ENCODE peak calls at places on chromosome 10, in eight cellular contexts. One of them, this sample, is unnamed. For H3K4me1, the result is how much of the 10 kb centered on the place peaks cover.

GRCh38 chr10:112184052-112184371 is 447 bp upstream of the GPAM start:
- DNase-seq in A549: no peak
- DNase-seq in neuronal stem cell: no peak
- DNase-seq in PC-3: peak
- DNase-seq in CD8-positive, alpha-beta T cell: no peak
- DNase-seq in transverse colon: no peak
- DNase-seq in fibroblast of lung: no peak
- DNase-seq in lower lobe of right lung: no peak
- DNase-seq in this sample: no peak

GRCh38 chr10:24344279-24344678 is 135.3 kb downstream of the KIAA1217 start:
- DNase-seq in PC-3: peak
- DNase-seq in lower lobe of right lung: no peak
- DNase-seq in A549: no peak
- DNase-seq in neuronal stem cell: no peak
- DNase-seq in fibroblast of lung: peak
- DNase-seq in transverse colon: no peak
- DNase-seq in CD8-positive, alpha-beta T cell: no peak
- DNase-seq in this sample: no peak

GRCh38 chr10:90779573-90779972 is 78.3 kb downstream of the HTR7 start:
- DNase-seq in PC-3: peak
- DNase-seq in transverse colon: no peak
- DNase-seq in CD8-positive, alpha-beta T cell: no peak
- DNase-seq in A549: peak
- DNase-seq in neuronal stem cell: no peak
- DNase-seq in lower lobe of right lung: no peak
- DNase-seq in fibroblast of lung: peak
- DNase-seq in this sample: no peak

GRCh38 chr10:43396061-43396927 is 12.7 kb downstream of the HNRNPF start:
- DNase-seq in CD8-positive, alpha-beta T cell: peak
- DNase-seq in transverse colon: peak
- DNase-seq in fibroblast of lung: peak
- DNase-seq in neuronal stem cell: peak
- DNase-seq in lower lobe of right lung: peak
- DNase-seq in A549: peak
- DNase-seq in PC-3: peak
- DNase-seq in this sample: no peak

GRCh38 chr10:33125522-33125921 is 167.5 kb upstream of the ITGB1 start:
- DNase-seq in PC-3: peak
- DNase-seq in transverse colon: no peak
- DNase-seq in neuronal stem cell: no peak
- DNase-seq in fibroblast of lung: no peak
- DNase-seq in lower lobe of right lung: no peak
- DNase-seq in CD8-positive, alpha-beta T cell: no peak
- DNase-seq in A549: no peak
- DNase-seq in this sample: no peak

GRCh38 chr10:89478739-89479116 is 56.7 kb downstream of the SLC16A12 start:
- DNase-seq in lower lobe of right lung: no peak
- DNase-seq in CD8-positive, alpha-beta T cell: no peak
- DNase-seq in transverse colon: no peak
- DNase-seq in A549: no peak
- DNase-seq in fibroblast of lung: peak
- DNase-seq in neuronal stem cell: no peak
- DNase-seq in PC-3: no peak
- DNase-seq in this sample: no peak

GRCh38 chr10:77949167-77949566 is 22.6 kb upstream of the DLG5 start:
- DNase-seq in transverse colon: no peak
- DNase-seq in CD8-positive, alpha-beta T cell: no peak
- DNase-seq in PC-3: peak
- DNase-seq in A549: peak
- DNase-seq in lower lobe of right lung: no peak
- DNase-seq in neuronal stem cell: no peak
- DNase-seq in fibroblast of lung: peak
- DNase-seq in this sample: peak

GRCh38 chr10:76738991-76739390 is 898.6 kb downstream of the KCNMA1 start:
- DNase-seq in fibroblast of lung: no peak
- DNase-seq in lower lobe of right lung: no peak
- DNase-seq in transverse colon: no peak
- DNase-seq in PC-3: no peak
- DNase-seq in A549: no peak
- DNase-seq in neuronal stem cell: no peak
- DNase-seq in CD8-positive, alpha-beta T cell: no peak
- DNase-seq in this sample: no peak

GRCh38 chr10:102326031-102326430 is 69.5 kb upstream of the NFKB2 start:
- DNase-seq in A549: no peak
- DNase-seq in PC-3: no peak
- DNase-seq in fibroblast of lung: no peak
- DNase-seq in CD8-positive, alpha-beta T cell: no peak
- DNase-seq in transverse colon: no peak
- DNase-seq in lower lobe of right lung: no peak
- DNase-seq in neuronal stem cell: no peak
- DNase-seq in this sample: no peak

GRCh38 chr10:128220011-128220410 is 93.8 kb upstream of the MKI67 start:
- DNase-seq in PC-3: peak
- DNase-seq in transverse colon: peak
- DNase-seq in neuronal stem cell: no peak
- DNase-seq in fibroblast of lung: no peak
- DNase-seq in CD8-positive, alpha-beta T cell: no peak
- DNase-seq in A549: no peak
- DNase-seq in lower lobe of right lung: no peak
- DNase-seq in this sample: no peak

GRCh38 chr10:117936136-117936535 is 110.6 kb downstream of the RAB11FIP2 start:
- DNase-seq in transverse colon: no peak
- DNase-seq in neuronal stem cell: no peak
- DNase-seq in lower lobe of right lung: peak
- DNase-seq in A549: no peak
- DNase-seq in fibroblast of lung: no peak
- DNase-seq in CD8-positive, alpha-beta T cell: no peak
- DNase-seq in PC-3: no peak
- DNase-seq in this sample: no peak

GRCh38 chr10:572066-572465 is 117.4 kb downstream of the DIP2C start:
- DNase-seq in fibroblast of lung: peak
- DNase-seq in lower lobe of right lung: peak
- DNase-seq in CD8-positive, alpha-beta T cell: no peak
- DNase-seq in PC-3: no peak
- DNase-seq in A549: no peak
- DNase-seq in neuronal stem cell: no peak
- DNase-seq in transverse colon: no peak
- DNase-seq in this sample: no peak

GRCh38 chr10:14250496-14250895 is 80.2 kb downstream of the FRMD4A start:
- DNase-seq in PC-3: no peak
- DNase-seq in A549: no peak
- DNase-seq in CD8-positive, alpha-beta T cell: no peak
- DNase-seq in lower lobe of right lung: no peak
- DNase-seq in fibroblast of lung: no peak
- DNase-seq in transverse colon: no peak
- DNase-seq in neuronal stem cell: no peak
- DNase-seq in this sample: no peak

GRCh38 chr10:105952153-105952552 is 1212.4 kb downstream of the SORCS1 start:
- DNase-seq in A549: no peak
- DNase-seq in neuronal stem cell: peak
- DNase-seq in CD8-positive, alpha-beta T cell: no peak
- DNase-seq in fibroblast of lung: peak
- DNase-seq in PC-3: peak
- DNase-seq in lower lobe of right lung: peak
- DNase-seq in transverse colon: no peak
- DNase-seq in this sample: peak

GRCh38 chr10:124608093-124608721 is 136.0 kb downstream of the FAM53B start:
- DNase-seq in CD8-positive, alpha-beta T cell: no peak
- DNase-seq in lower lobe of right lung: no peak
- DNase-seq in neuronal stem cell: no peak
- DNase-seq in fibroblast of lung: no peak
- DNase-seq in PC-3: no peak
- DNase-seq in transverse colon: no peak
- DNase-seq in A549: no peak
- DNase-seq in this sample: no peak

GRCh38 chr10:114172241-114172640 is 1.8 kb downstream of the CCDC186 start:
- DNase-seq in fibroblast of lung: peak
- DNase-seq in transverse colon: no peak
- DNase-seq in neuronal stem cell: no peak
- DNase-seq in lower lobe of right lung: no peak
- DNase-seq in A549: no peak
- DNase-seq in PC-3: no peak
- DNase-seq in CD8-positive, alpha-beta T cell: no peak
- DNase-seq in this sample: no peak

GRCh38 chr10:119355930-119356329 is 148.6 kb downstream of the GRK5 start:
- DNase-seq in lower lobe of right lung: no peak
- DNase-seq in PC-3: peak
- DNase-seq in fibroblast of lung: no peak
- DNase-seq in neuronal stem cell: no peak
- DNase-seq in transverse colon: no peak
- DNase-seq in A549: no peak
- DNase-seq in CD8-positive, alpha-beta T cell: no peak
- DNase-seq in this sample: peak

GRCh38 chr10:79411546-79412495 is 33.6 kb downstream of the ZCCHC24 start:
- DNase-seq in CD8-positive, alpha-beta T cell: no peak
- DNase-seq in PC-3: no peak
- DNase-seq in A549: no peak
- DNase-seq in neuronal stem cell: no peak
- DNase-seq in lower lobe of right lung: peak
- DNase-seq in fibroblast of lung: no peak
- DNase-seq in transverse colon: no peak
- DNase-seq in this sample: no peak

GRCh38 chr10:113753020-113753692 is 1.7 kb downstream of the PLEKHS1 start:
- DNase-seq in A549: no peak
- DNase-seq in CD8-positive, alpha-beta T cell: no peak
- DNase-seq in neuronal stem cell: no peak
- DNase-seq in transverse colon: peak
- DNase-seq in lower lobe of right lung: no peak
- DNase-seq in PC-3: peak
- DNase-seq in fibroblast of lung: peak
- DNase-seq in this sample: no peak

GRCh38 chr10:128211953-128212727 is 85.9 kb upstream of the MKI67 start:
- DNase-seq in PC-3: peak
- DNase-seq in A549: peak
- DNase-seq in transverse colon: peak
- DNase-seq in fibroblast of lung: peak
- DNase-seq in CD8-positive, alpha-beta T cell: peak
- DNase-seq in lower lobe of right lung: peak
- DNase-seq in neuronal stem cell: peak
- DNase-seq in this sample: peak

DNA sequence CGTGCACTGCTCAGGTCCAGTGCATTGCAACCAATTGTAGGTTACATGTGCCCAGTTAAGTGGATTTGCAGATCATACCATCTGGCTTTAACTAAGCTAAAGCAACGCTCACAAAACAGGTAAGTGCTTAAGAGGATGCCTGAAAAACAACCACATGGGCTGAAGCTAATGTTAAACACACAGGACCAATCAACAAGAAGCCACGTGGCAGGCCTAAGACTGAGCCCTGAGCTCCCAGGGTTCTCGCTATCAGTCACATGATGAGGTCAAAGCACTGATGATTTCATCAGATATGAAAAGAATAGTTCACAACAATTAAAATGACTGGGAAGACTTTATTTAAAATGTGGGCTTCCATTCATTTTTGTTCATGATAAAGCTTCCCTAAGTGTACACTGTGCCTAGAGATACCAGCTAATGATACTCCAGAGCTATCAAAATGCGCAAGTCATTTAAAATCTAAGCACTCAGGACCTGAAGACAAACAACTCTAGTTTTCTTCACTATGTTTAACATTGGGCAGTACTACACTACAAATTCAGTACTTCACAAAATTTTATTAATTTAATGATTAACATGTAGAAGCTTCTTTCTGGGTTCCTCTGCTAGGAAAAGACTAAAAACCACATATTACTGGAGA is 90.6 kb downstream of the PIP4K2A start:
- DNase-seq in A549: no peak
- DNase-seq in fibroblast of lung: peak
- DNase-seq in PC-3: no peak
- DNase-seq in neuronal stem cell: no peak
- DNase-seq in transverse colon: no peak
- DNase-seq in CD8-positive, alpha-beta T cell: no peak
- DNase-seq in lower lobe of right lung: no peak
- DNase-seq in this sample: no peak
- H3K4me1 ChIP-seq in A549: half or more
- H3K4me1 ChIP-seq in fibroblast of lung: under half
- H3K4me1 ChIP-seq in PC-3: half or more
- H3K4me1 ChIP-seq in neuronal stem cell: under half
- H3K4me1 ChIP-seq in transverse colon: under half
- H3K4me1 ChIP-seq in CD8-positive, alpha-beta T cell: half or more
- H3K4me1 ChIP-seq in lower lobe of right lung: half or more
- H3K4me1 ChIP-seq in this sample: under half

DNA sequence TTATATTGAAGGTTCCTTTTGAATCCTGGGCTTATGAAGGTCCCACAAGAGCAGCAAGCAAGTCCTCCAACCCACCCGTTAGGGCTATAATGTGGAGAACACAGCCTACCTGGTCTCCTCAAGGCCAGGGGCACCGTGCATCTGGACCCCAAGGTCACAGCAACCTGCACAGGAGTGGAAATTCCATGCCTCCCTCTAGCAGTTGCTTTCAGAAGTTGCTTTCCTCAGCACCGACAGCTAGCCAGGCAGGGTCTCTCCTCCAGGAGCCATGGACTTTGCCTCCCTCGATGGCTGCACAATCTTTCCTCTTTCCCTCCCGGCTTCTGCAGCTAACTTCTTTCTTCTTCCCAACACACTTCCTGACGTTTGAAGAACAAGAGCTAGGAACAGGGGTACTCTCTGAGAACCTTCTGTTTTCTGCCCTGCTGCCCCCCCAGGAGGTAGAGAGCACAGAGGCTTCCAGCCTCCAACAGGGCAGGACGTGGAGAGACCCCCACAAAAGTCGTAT is 149.8 kb downstream of the PTPN20 start:
- DNase-seq in PC-3: no peak
- DNase-seq in fibroblast of lung: no peak
- DNase-seq in A549: no peak
- DNase-seq in lower lobe of right lung: no peak
- DNase-seq in transverse colon: no peak
- DNase-seq in neuronal stem cell: no peak
- DNase-seq in CD8-positive, alpha-beta T cell: no peak
- DNase-seq in this sample: no peak
- H3K4me1 ChIP-seq in PC-3: under half
- H3K4me1 ChIP-seq in fibroblast of lung: under half
- H3K4me1 ChIP-seq in A549: under half
- H3K4me1 ChIP-seq in lower lobe of right lung: under half
- H3K4me1 ChIP-seq in transverse colon: under half
- H3K4me1 ChIP-seq in neuronal stem cell: under half
- H3K4me1 ChIP-seq in CD8-positive, alpha-beta T cell: under half
- H3K4me1 ChIP-seq in this sample: under half

DNA sequence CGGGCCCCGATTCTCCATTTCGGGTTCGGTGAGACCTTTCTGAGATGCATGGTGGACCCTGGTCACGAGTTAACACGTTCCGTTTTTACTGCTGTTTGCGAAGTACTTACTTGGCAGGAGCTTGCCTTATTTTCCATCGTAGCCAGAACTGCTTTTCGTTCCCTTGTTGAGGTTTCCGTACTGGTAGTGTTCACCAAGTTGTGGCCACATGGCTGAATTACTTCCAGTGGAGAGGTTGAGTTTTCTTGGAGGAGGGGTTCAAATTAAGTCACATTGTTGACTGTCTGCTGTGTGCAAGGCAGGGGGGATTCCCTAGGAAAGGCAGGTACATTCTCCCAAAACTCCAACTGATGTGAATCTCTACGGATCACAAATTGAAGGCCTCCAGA is 4.0 kb downstream of the MXI1 start:
- DNase-seq in fibroblast of lung: no peak
- DNase-seq in lower lobe of right lung: no peak
- DNase-seq in transverse colon: no peak
- DNase-seq in CD8-positive, alpha-beta T cell: no peak
- DNase-seq in neuronal stem cell: no peak
- DNase-seq in A549: no peak
- DNase-seq in PC-3: no peak
- DNase-seq in this sample: no peak
- H3K4me1 ChIP-seq in fibroblast of lung: under half
- H3K4me1 ChIP-seq in lower lobe of right lung: under half
- H3K4me1 ChIP-seq in transverse colon: under half
- H3K4me1 ChIP-seq in CD8-positive, alpha-beta T cell: under half
- H3K4me1 ChIP-seq in neuronal stem cell: under half
- H3K4me1 ChIP-seq in A549: under half
- H3K4me1 ChIP-seq in PC-3: under half
- H3K4me1 ChIP-seq in this sample: under half

GRCh38 chr10:50228672-50229071 is 22.6 kb downstream of the ASAH2 start:
- DNase-seq in neuronal stem cell: no peak
- DNase-seq in transverse colon: no peak
- DNase-seq in fibroblast of lung: no peak
- DNase-seq in PC-3: no peak
- DNase-seq in lower lobe of right lung: no peak
- DNase-seq in A549: no peak
- DNase-seq in CD8-positive, alpha-beta T cell: no peak
- DNase-seq in this sample: no peak
- H3K4me1 ChIP-seq in neuronal stem cell: under half
- H3K4me1 ChIP-seq in transverse colon: under half
- H3K4me1 ChIP-seq in fibroblast of lung: under half
- H3K4me1 ChIP-seq in PC-3: under half
- H3K4me1 ChIP-seq in lower lobe of right lung: under half
- H3K4me1 ChIP-seq in A549: under half
- H3K4me1 ChIP-seq in CD8-positive, alpha-beta T cell: under half
- H3K4me1 ChIP-seq in this sample: under half